ENCODE peak calls at places on chromosomes 3 and 15, in nine cellular contexts. S, T, H, V, D, O, B, E and G are unnamed samples.

GRCh38 chr3:100277255-100277800 is 16.5 kb downstream of the TBC1D23 start:
- DNase-seq in S (peak), T (no peak), H (no peak), V (no peak), D (no peak), O (no peak), B (no peak), E (no peak), G (no peak)

GRCh38 chr3:83034806-83035703 is 1273.6 kb upstream of the GBE1 start:
- DNase-seq in S (no peak), T (no peak), H (no peak), V (no peak), D (no peak), O (no peak), B (no peak), E (no peak), G (no peak)

GRCh38 chr15:100918690-100919480 is at the start of gene LRRK1:
- DNase-seq in S (peak), T (no peak), H (peak), V (no peak), D (peak), O (no peak), B (no peak), E (peak), G (no peak)

GRCh38 chr15:23566070-23567050 is 886 bp downstream of the MKRN3 start:
- DNase-seq in S (no peak), T (peak), H (peak), V (no peak), D (peak), O (no peak), B (no peak), E (peak), G (no peak)

GRCh38 chr3:23940775-23941174 is 4.3 kb upstream of the NR1D2 start:
- DNase-seq in S (no peak), T (no peak), H (no peak), V (no peak), D (no peak), O (no peak), B (no peak), E (no peak), G (no peak)

GRCh38 chr3:14175383-14176037 is 2.9 kb downstream of the XPC start:
- DNase-seq in S (peak), T (no peak), H (no peak), V (peak), D (peak), O (no peak), B (no peak), E (no peak), G (no peak)

GRCh38 chr15:76860201-76860600 is 44.9 kb downstream of the SCAPER start:
- DNase-seq in S (no peak), T (no peak), H (no peak), V (no peak), D (no peak), O (no peak), B (no peak), E (no peak), G (no peak)

GRCh38 chr3:115713247-115713646 is 89.9 kb downstream of the GAP43 start:
- DNase-seq in S (no peak), T (no peak), H (peak), V (no peak), D (no peak), O (peak), B (no peak), E (peak), G (peak)

GRCh38 chr3:128945041-128945877 is 48.6 kb downstream of the CFAP92 start:
- DNase-seq in S (no peak), T (no peak), H (no peak), V (no peak), D (no peak), O (no peak), B (no peak), E (no peak), G (no peak)

GRCh38 chr3:28699283-28699682 is 350.7 kb upstream of the AZI2 start:
- DNase-seq in S (no peak), T (no peak), H (no peak), V (no peak), D (no peak), O (no peak), B (no peak), E (no peak), G (no peak)

GRCh38 chr15:76763554-76763953 is 141.6 kb downstream of the SCAPER start:
- DNase-seq in S (no peak), T (no peak), H (no peak), V (no peak), D (no peak), O (no peak), B (no peak), E (no peak), G (no peak)

GRCh38 chr3:174931473-174931872 is 72.3 kb downstream of the NAALADL2 start:
- DNase-seq in S (no peak), T (no peak), H (no peak), V (no peak), D (no peak), O (no peak), B (no peak), E (no peak), G (no peak)

GRCh38 chr15:26971303-26972018 is 480 bp downstream of the GABRG3 start:
- DNase-seq in S (no peak), T (no peak), H (peak), V (no peak), D (no peak), O (no peak), B (no peak), E (no peak), G (no peak)

GRCh38 chr15:28918141-28918983 is 32.6 kb downstream of the APBA2 start:
- DNase-seq in S (no peak), T (no peak), H (no peak), V (no peak), D (no peak), O (no peak), B (no peak), E (no peak), G (peak)

GRCh38 chr3:169227911-169228310 is 435.6 kb downstream of the MECOM start:
- DNase-seq in S (peak), T (no peak), H (no peak), V (peak), D (peak), O (no peak), B (no peak), E (no peak), G (no peak)

GRCh38 chr3:19274576-19274975 is 126.3 kb downstream of the KCNH8 start:
- DNase-seq in S (no peak), T (no peak), H (no peak), V (no peak), D (no peak), O (no peak), B (no peak), E (no peak), G (no peak)

GRCh38 chr15:63504979-63505841 is 817 bp downstream of the USP3 start:
- DNase-seq in S (peak), T (peak), H (peak), V (no peak), D (peak), O (peak), B (no peak), E (peak), G (no peak)

GRCh38 chr15:65659502-65660052 is 37.8 kb downstream of the SLC24A1 start:
- DNase-seq in S (no peak), T (no peak), H (no peak), V (no peak), D (no peak), O (no peak), B (no peak), E (no peak), G (no peak)

GRCh38 chr3:3798641-3799113 is 554 bp upstream of the LRRN1 start:
- DNase-seq in S (no peak), T (peak), H (peak), V (no peak), D (no peak), O (no peak), B (no peak), E (peak), G (peak)

GRCh38 chr3:10471337-10471721 is 34.1 kb downstream of the ATP2B2 start:
- DNase-seq in S (peak), T (no peak), H (no peak), V (no peak), D (peak), O (no peak), B (no peak), E (no peak), G (no peak)